ENCODE peak calls at places on chromosomes 1 and 21, in five cellular contexts. G is brain microvascular endothelial cell, D is heart left ventricle, J is choroid plexus epithelial cell, U is adrenal gland. I is an unnamed sample.
A peak's percentile ranks its signal among the peaks of the same experiment; 100 is the strongest.

GRCh38 chr21:42633858-42634257 is 19.6 kb upstream of the PDE9A start:
- DNase-seq in G (no peak), D (no peak), J (no peak), U (no peak), I (no peak)

GRCh38 chr1:21935891-21936365 is 1.2 kb downstream of the HSPG2 start:
- DNase-seq in G (no peak), D (peak; percentile 37), J (no peak), U (no peak), I (peak; percentile 76)

GRCh38 chr1:53949023-53949611 is 3.0 kb downstream of the LRRC42 start:
- DNase-seq in G (no peak), D (no peak), J (peak; percentile 75), U (no peak), I (peak; percentile 13)

GRCh38 chr21:26280715-26281310 is 110.2 kb upstream of the APP start:
- DNase-seq in G (no peak), D (no peak), J (no peak), U (no peak), I (no peak)

GRCh38 chr1:247316590-247317197 is 15.0 kb downstream of the ZNF496 start:
- DNase-seq in G (no peak), D (no peak), J (no peak), U (no peak), I (no peak)

GRCh38 chr21:26437326-26438009 is 135.6 kb downstream of the CYYR1 start:
- DNase-seq in G (no peak), D (no peak), J (peak; percentile 13), U (no peak), I (no peak)

GRCh38 chr1:64823691-64824476 is 79.0 kb downstream of the RAVER2 start:
- DNase-seq in G (peak; percentile 79), D (peak; percentile 53), J (peak; percentile 91), U (peak; percentile 85), I (peak; percentile 59)

GRCh38 chr1:93703649-93704048 is 22.0 kb upstream of the BCAR3 start:
- DNase-seq in G (no peak), D (no peak), J (no peak), U (no peak), I (peak; percentile 64)

GRCh38 chr1:32878183-32878582 is 7.5 kb upstream of the FNDC5 start:
- DNase-seq in G (peak; percentile 16), D (no peak), J (peak; percentile 73), U (no peak), I (peak; percentile 67)

GRCh38 chr1:67888208-67888607 is 54.9 kb upstream of the GNG12 start:
- DNase-seq in G (no peak), D (no peak), J (no peak), U (no peak), I (no peak)

GRCh38 chr1:236904874-236905741 is 99.1 kb downstream of the MT1HL1 start:
- DNase-seq in G (peak; percentile 79), D (no peak), J (peak; percentile 89), U (peak; percentile 65), I (peak; percentile 81)

GRCh38 chr1:1197551-1198422 is 8.6 kb downstream of the TNFRSF18 start:
- DNase-seq in G (no peak), D (peak; percentile 24), J (no peak), U (no peak), I (no peak)

GRCh38 chr21:18041012-18041411 is 203.6 kb upstream of the CHODL start:
- DNase-seq in G (no peak), D (no peak), J (peak; percentile 63), U (peak; percentile 8), I (no peak)

GRCh38 chr21:44439211-44439600 is 16.1 kb upstream of the LRRC3 start:
- DNase-seq in G (no peak), D (no peak), J (no peak), U (no peak), I (no peak)

GRCh38 chr1:206713910-206714312 is 29.2 kb downstream of the MAPKAPK2 start:
- DNase-seq in G (no peak), D (no peak), J (no peak), U (peak; percentile 61), I (no peak)

GRCh38 chr1:165842363-165843129 is 15.1 kb downstream of the UCK2 start:
- DNase-seq in G (peak; percentile 34), D (peak; percentile 29), J (peak; percentile 32), U (peak; percentile 18), I (no peak)

GRCh38 chr1:33334081-33334552 is 13.2 kb upstream of the A3GALT2 start:
- DNase-seq in G (no peak), D (peak; percentile 63), J (peak; percentile 84), U (peak; percentile 94), I (peak; percentile 82)

GRCh38 chr1:23101891-23102688 is 66.6 kb downstream of the LUZP1 start:
- DNase-seq in G (no peak), D (no peak), J (no peak), U (no peak), I (peak; percentile 44)

GRCh38 chr1:11982010-11982392 is 1.8 kb downstream of the MFN2 start:
- DNase-seq in G (peak; percentile 53), D (no peak), J (no peak), U (no peak), I (no peak)

GRCh38 chr1:231177971-231178370 is 16.1 kb downstream of the TRIM67 start:
- DNase-seq in G (no peak), D (no peak), J (no peak), U (no peak), I (no peak)

GRCh38 chr1:51115714-51116404 is 13.8 kb downstream of the C1orf185 start:
- DNase-seq in G (no peak), D (no peak), J (no peak), U (no peak), I (no peak)

GRCh38 chr1:234168061-234168724 is 205.1 kb upstream of the COA6 start:
- DNase-seq in G (no peak), D (no peak), J (no peak), U (no peak), I (no peak)

GRCh38 chr1:153693466-153693865 is 15.0 kb downstream of the NPR1 start:
- DNase-seq in G (no peak), D (no peak), J (no peak), U (no peak), I (no peak)

GRCh38 chr1:179529482-179529881 is 46.3 kb downstream of the NPHS2 start:
- DNase-seq in G (no peak), D (no peak), J (no peak), U (no peak), I (no peak)

DNA sequence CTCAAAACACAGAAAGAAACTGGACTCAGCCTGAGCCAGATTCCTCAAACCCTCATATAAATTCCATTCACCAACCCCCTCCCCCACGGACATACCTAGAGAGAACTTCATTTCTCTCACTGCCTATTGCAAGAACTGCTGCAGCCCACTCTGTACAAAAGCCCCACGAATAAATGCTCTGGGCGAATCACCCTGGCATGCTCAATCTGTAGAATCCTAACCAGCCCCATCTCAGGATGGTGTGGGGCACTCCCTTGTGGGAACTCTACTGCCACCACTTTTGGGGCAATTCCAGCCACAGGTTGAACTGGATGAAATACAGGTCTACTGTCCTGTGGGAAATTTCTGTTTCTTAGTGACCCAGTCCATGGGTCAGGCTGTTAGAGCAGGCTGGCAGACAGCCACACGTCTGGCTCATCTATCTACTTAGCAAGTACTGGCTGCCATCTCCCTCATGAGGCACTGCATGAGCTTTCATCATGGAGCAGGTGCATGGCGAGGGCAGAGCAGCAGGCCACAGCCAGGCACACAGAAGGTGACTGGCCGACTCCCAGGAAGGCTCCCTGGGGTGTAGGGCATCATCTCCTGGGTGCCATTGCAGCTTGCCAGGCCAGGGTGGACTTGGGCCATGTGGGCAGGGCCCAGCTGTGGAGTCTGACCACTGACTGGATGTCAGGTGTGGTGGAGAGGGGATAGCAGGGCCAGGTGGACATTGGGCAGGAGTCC is 1.6 kb upstream of the C1orf35 start:
- DNase-seq in G (no peak), D (no peak), J (no peak), U (peak; percentile 82), I (no peak)
- H3K4me3 ChIP-seq in G (no peak overlapping the region), D (no peak overlapping the region), J (no peak overlapping the region), U (no peak overlapping the region), I (no peak overlapping the region)

DNA sequence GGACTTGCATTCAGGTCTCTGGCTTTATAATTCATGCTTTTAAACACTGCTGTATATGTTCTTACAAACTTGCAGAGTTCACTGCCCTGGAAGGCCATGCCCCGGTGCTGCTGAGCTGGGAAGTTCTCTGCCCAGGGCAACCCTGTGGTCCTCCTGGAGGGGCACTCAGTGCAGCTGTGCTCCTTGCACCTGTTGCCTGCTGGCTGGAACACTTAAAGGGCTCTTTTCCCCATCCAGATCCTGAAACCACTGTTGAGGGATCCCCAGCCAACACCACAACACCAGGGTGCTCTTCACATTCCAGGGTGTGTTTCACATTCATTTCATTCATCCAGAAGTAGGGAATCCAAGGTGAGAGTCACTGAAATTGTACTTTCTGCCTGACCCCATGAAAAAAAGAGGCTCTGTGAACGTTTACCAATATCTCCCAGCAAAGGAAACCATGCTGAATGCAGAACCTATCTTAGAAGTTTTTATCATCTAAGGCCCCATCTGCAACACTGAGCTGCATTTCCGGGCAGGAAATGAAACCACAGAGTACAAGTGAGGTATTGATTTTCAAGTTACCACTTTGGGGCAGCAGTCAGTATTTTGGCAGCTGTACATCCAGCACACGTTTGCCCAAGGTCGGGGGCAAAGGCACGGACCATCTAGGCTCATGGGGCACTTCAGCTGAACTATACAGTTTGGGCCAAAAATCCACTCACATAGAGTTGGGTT is 16.4 kb upstream of the KIAA0040 start:
- DNase-seq in G (no peak), D (no peak), J (no peak), U (no peak), I (no peak)
- TF ChIP-seq CTCF in G (no peak), D (no peak), J (no peak), U (no peak), I (no peak)

GRCh38 chr1:10940451-10940804 is 72.0 kb upstream of the TARDBP start:
- DNase-seq in G (no peak), D (no peak), J (no peak), U (no peak), I (no peak)

GRCh38 chr1:10942542-10942912 is 69.9 kb upstream of the TARDBP start:
- DNase-seq in G (no peak), D (no peak), J (no peak), U (no peak), I (no peak)

GRCh38 chr1:10940838-10941237 is 71.6 kb upstream of the TARDBP start:
- DNase-seq in G (no peak), D (no peak), J (no peak), U (no peak), I (no peak)

GRCh38 chr1:10943041-10943440 is 69.4 kb upstream of the TARDBP start:
- DNase-seq in G (no peak), D (no peak), J (no peak), U (no peak), I (no peak)

GRCh38 chr1:10941891-10942541 is 70.4 kb upstream of the TARDBP start:
- DNase-seq in G (peak; percentile 14), D (peak; percentile 58), J (peak; percentile 28), U (peak; percentile 63), I (no peak)
- H3K4me3 ChIP-seq in G (no peak overlapping the region), D (no peak overlapping the region), J (no peak overlapping the region), U (no peak overlapping the region), I (no peak overlapping the region)

GRCh38 chr21:45740491-45741357 is 97.2 kb downstream of the PCBP3 start:
- DNase-seq in G (no peak), D (no peak), J (no peak), U (no peak), I (no peak)
- TF ChIP-seq CTCF in G (no peak), D (no peak), J (peak; percentile 16), U (no peak), I (no peak)

I was measured in mammary epithelial cell.